ENCODE peak calls at places on chromosomes 2 and 18, in six cellular contexts. One of them, this sample, is unnamed.

GRCh38 chr2:147382322-147382948 is 462.4 kb upstream of the ACVR2A start:
- DNase-seq in IMR-90: no peak
- DNase-seq in neuronal stem cell: no peak
- DNase-seq in H9: no peak
- DNase-seq in mesenchymal stem cell: no peak
- DNase-seq in H1: no peak
- DNase-seq in this sample: no peak

GRCh38 chr2:111919362-111919761 is 21.0 kb downstream of the MERTK start:
- DNase-seq in IMR-90: no peak
- DNase-seq in neuronal stem cell: no peak
- DNase-seq in H9: no peak
- DNase-seq in mesenchymal stem cell: no peak
- DNase-seq in H1: no peak
- DNase-seq in this sample: no peak

GRCh38 chr18:60543646-60544045 is 171.1 kb upstream of the MC4R start:
- DNase-seq in IMR-90: no peak
- DNase-seq in neuronal stem cell: no peak
- DNase-seq in H9: no peak
- DNase-seq in mesenchymal stem cell: no peak
- DNase-seq in H1: no peak
- DNase-seq in this sample: no peak

GRCh38 chr2:42969231-42970150 is 177.1 kb upstream of the HAAO start:
- DNase-seq in IMR-90: peak; percentile 92
- DNase-seq in neuronal stem cell: no peak
- DNase-seq in H9: no peak
- DNase-seq in mesenchymal stem cell: peak; percentile 79
- DNase-seq in H1: no peak
- DNase-seq in this sample: peak; percentile 47

GRCh38 chr2:226799211-226799975 is at the start of gene IRS1:
- DNase-seq in IMR-90: peak; percentile 79
- DNase-seq in neuronal stem cell: peak; percentile 80
- DNase-seq in H9: peak; percentile 78
- DNase-seq in mesenchymal stem cell: peak; percentile 89
- DNase-seq in H1: no peak
- DNase-seq in this sample: peak; percentile 44

GRCh38 chr2:8327371-8328100 is 354.3 kb upstream of the ID2 start:
- DNase-seq in IMR-90: no peak
- DNase-seq in neuronal stem cell: no peak
- DNase-seq in H9: no peak
- DNase-seq in mesenchymal stem cell: no peak
- DNase-seq in H1: no peak
- DNase-seq in this sample: no peak

GRCh38 chr2:98405301-98405700 is 39.4 kb upstream of the INPP4A start:
- DNase-seq in IMR-90: no peak
- DNase-seq in neuronal stem cell: no peak
- DNase-seq in H9: no peak
- DNase-seq in mesenchymal stem cell: no peak
- DNase-seq in H1: no peak
- DNase-seq in this sample: no peak

GRCh38 chr2:194294156-194294555 is 1362.9 kb upstream of the SLC39A10 start:
- DNase-seq in IMR-90: no peak
- DNase-seq in neuronal stem cell: no peak
- DNase-seq in H9: no peak
- DNase-seq in mesenchymal stem cell: no peak
- DNase-seq in H1: no peak
- DNase-seq in this sample: no peak

GRCh38 chr2:64730551-64731305 is 77.0 kb upstream of the SERTAD2 start:
- DNase-seq in IMR-90: peak; percentile 90
- DNase-seq in neuronal stem cell: no peak
- DNase-seq in H9: no peak
- DNase-seq in mesenchymal stem cell: peak; percentile 91
- DNase-seq in H1: no peak
- DNase-seq in this sample: peak; percentile 37

GRCh38 chr2:9821805-9822445 is 21.3 kb upstream of the TAF1B start:
- DNase-seq in IMR-90: no peak
- DNase-seq in neuronal stem cell: no peak
- DNase-seq in H9: no peak
- DNase-seq in mesenchymal stem cell: no peak
- DNase-seq in H1: no peak
- DNase-seq in this sample: no peak

GRCh38 chr2:31216734-31217133 is 581 bp downstream of the CAPN14 start:
- DNase-seq in IMR-90: no peak
- DNase-seq in neuronal stem cell: no peak
- DNase-seq in H9: peak; percentile 9
- DNase-seq in mesenchymal stem cell: no peak
- DNase-seq in H1: no peak
- DNase-seq in this sample: no peak

GRCh38 chr2:75707901-75708300 is 2.8 kb downstream of the GCFC2 start:
- DNase-seq in IMR-90: peak; percentile 33
- DNase-seq in neuronal stem cell: no peak
- DNase-seq in H9: no peak
- DNase-seq in mesenchymal stem cell: no peak
- DNase-seq in H1: no peak
- DNase-seq in this sample: no peak

GRCh38 chr2:1567556-1568344 is 154.5 kb downstream of the TPO start:
- DNase-seq in IMR-90: no peak
- DNase-seq in neuronal stem cell: no peak
- DNase-seq in H9: no peak
- DNase-seq in mesenchymal stem cell: no peak
- DNase-seq in H1: no peak
- DNase-seq in this sample: no peak

GRCh38 chr2:231877533-231878456 is 48.4 kb downstream of the NPPC start:
- DNase-seq in IMR-90: peak; percentile 28
- DNase-seq in neuronal stem cell: no peak
- DNase-seq in H9: no peak
- DNase-seq in mesenchymal stem cell: no peak
- DNase-seq in H1: no peak
- DNase-seq in this sample: peak; percentile 6

GRCh38 chr2:20145497-20146193 is 79.3 kb downstream of the SDC1 start:
- DNase-seq in IMR-90: no peak
- DNase-seq in neuronal stem cell: no peak
- DNase-seq in H9: no peak
- DNase-seq in mesenchymal stem cell: no peak
- DNase-seq in H1: no peak
- DNase-seq in this sample: no peak

GRCh38 chr2:111905990-111906735 is 7.8 kb downstream of the MERTK start:
- DNase-seq in IMR-90: no peak
- DNase-seq in neuronal stem cell: no peak
- DNase-seq in H9: no peak
- DNase-seq in mesenchymal stem cell: peak; percentile 54
- DNase-seq in H1: no peak
- DNase-seq in this sample: no peak

GRCh38 chr18:7116832-7117389 is 686 bp downstream of the LAMA1 start:
- DNase-seq in IMR-90: no peak
- DNase-seq in neuronal stem cell: peak; percentile 56
- DNase-seq in H9: peak; percentile 37
- DNase-seq in mesenchymal stem cell: peak; percentile 9
- DNase-seq in H1: no peak
- DNase-seq in this sample: no peak

GRCh38 chr18:56107821-56108485 is 520.0 kb upstream of the TCF4 start:
- DNase-seq in IMR-90: no peak
- DNase-seq in neuronal stem cell: no peak
- DNase-seq in H9: no peak
- DNase-seq in mesenchymal stem cell: no peak
- DNase-seq in H1: no peak
- DNase-seq in this sample: no peak

GRCh38 chr2:72955188-72956049 is 38.1 kb downstream of the EMX1 start:
- DNase-seq in IMR-90: no peak
- DNase-seq in neuronal stem cell: peak; percentile 87
- DNase-seq in H9: no peak
- DNase-seq in mesenchymal stem cell: no peak
- DNase-seq in H1: no peak
- DNase-seq in this sample: no peak

GRCh38 chr2:130848518-130849210 is 11.9 kb downstream of the ARHGEF4 start:
- DNase-seq in IMR-90: no peak
- DNase-seq in neuronal stem cell: no peak
- DNase-seq in H9: no peak
- DNase-seq in mesenchymal stem cell: no peak
- DNase-seq in H1: no peak
- DNase-seq in this sample: no peak

GRCh38 chr2:31079665-31080064 is 58.6 kb downstream of the GALNT14 start:
- DNase-seq in IMR-90: no peak
- DNase-seq in neuronal stem cell: peak; percentile 32
- DNase-seq in H9: peak; percentile 75
- DNase-seq in mesenchymal stem cell: no peak
- DNase-seq in H1: no peak
- DNase-seq in this sample: no peak

GRCh38 chr2:193824474-193824873 is 1629.7 kb upstream of the TMEFF2 start:
- DNase-seq in IMR-90: no peak
- DNase-seq in neuronal stem cell: no peak
- DNase-seq in H9: no peak
- DNase-seq in mesenchymal stem cell: no peak
- DNase-seq in H1: no peak
- DNase-seq in this sample: no peak

GRCh38 chr2:8304821-8305766 is 376.8 kb upstream of the ID2 start:
- DNase-seq in IMR-90: no peak
- DNase-seq in neuronal stem cell: no peak
- DNase-seq in H9: peak; percentile 16
- DNase-seq in mesenchymal stem cell: peak; percentile 37
- DNase-seq in H1: no peak
- DNase-seq in this sample: no peak

GRCh38 chr2:133863106-133863800 is 295.0 kb upstream of the NCKAP5 start:
- DNase-seq in IMR-90: no peak
- DNase-seq in neuronal stem cell: no peak
- DNase-seq in H9: no peak
- DNase-seq in mesenchymal stem cell: no peak
- DNase-seq in H1: no peak
- DNase-seq in this sample: no peak

GRCh38 chr2:172234716-172235661 is 132.3 kb upstream of the DLX2 start:
- DNase-seq in IMR-90: no peak
- DNase-seq in neuronal stem cell: peak; percentile 43
- DNase-seq in H9: peak; percentile 83
- DNase-seq in mesenchymal stem cell: no peak
- DNase-seq in H1: no peak
- DNase-seq in this sample: peak; percentile 34

GRCh38 chr18:46053368-46054095 is 18.5 kb downstream of the PSTPIP2 start:
- DNase-seq in IMR-90: peak; percentile 68
- DNase-seq in neuronal stem cell: no peak
- DNase-seq in H9: no peak
- DNase-seq in mesenchymal stem cell: no peak
- DNase-seq in H1: no peak
- DNase-seq in this sample: no peak

GRCh38 chr2:55721601-55722215 is 28.1 kb upstream of the PNPT1 start:
- DNase-seq in IMR-90: peak; percentile 73
- DNase-seq in neuronal stem cell: no peak
- DNase-seq in H9: no peak
- DNase-seq in mesenchymal stem cell: peak; percentile 23
- DNase-seq in H1: no peak
- DNase-seq in this sample: peak; percentile 26

DNA sequence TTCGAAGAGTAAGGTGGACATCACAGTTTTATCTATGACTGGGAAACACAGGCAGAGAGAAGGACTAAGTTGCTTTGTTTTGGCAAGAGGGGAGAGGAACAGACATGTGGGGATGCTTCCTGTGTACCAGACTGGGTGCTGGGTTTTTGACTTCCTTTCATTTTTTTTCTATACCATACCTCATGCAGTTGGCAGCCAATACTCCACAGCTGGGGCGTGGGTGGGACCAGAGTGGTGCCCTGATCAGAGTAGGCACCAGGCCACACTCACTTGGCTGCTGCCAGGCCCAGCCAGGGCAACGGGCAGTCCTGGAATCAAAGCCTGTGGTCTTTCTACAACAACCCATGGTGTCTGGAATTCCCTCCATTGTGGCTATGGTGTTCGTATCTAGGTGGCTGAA is 45.2 kb downstream of the SH3RF3 start:
- DNase-seq in IMR-90: no peak
- DNase-seq in neuronal stem cell: no peak
- DNase-seq in H9: no peak
- DNase-seq in mesenchymal stem cell: no peak
- DNase-seq in H1: no peak
- DNase-seq in this sample: no peak
- H3K27ac ChIP-seq in IMR-90: peak overlapping the region; percentile 82
- H3K27ac ChIP-seq in neuronal stem cell: no peak overlapping the region
- H3K27ac ChIP-seq in H9: no peak overlapping the region
- H3K27ac ChIP-seq in mesenchymal stem cell: no peak overlapping the region
- H3K27ac ChIP-seq in H1: no peak overlapping the region
- H3K27ac ChIP-seq in this sample: no peak overlapping the region

GRCh38 chr2:122421777-122422176 is 666.3 kb downstream of the TSN start:
- DNase-seq in IMR-90: no peak
- DNase-seq in neuronal stem cell: no peak
- DNase-seq in H9: no peak
- DNase-seq in mesenchymal stem cell: no peak
- DNase-seq in H1: no peak
- DNase-seq in this sample: no peak
- H2AFZ ChIP-seq in IMR-90: no peak overlapping the region
- H2AFZ ChIP-seq in neuronal stem cell: no peak overlapping the region
- H2AFZ ChIP-seq in H9: no peak overlapping the region
- H2AFZ ChIP-seq in mesenchymal stem cell: no peak overlapping the region
- H2AFZ ChIP-seq in H1: no peak overlapping the region
- H2AFZ ChIP-seq in this sample: no peak overlapping the region

GRCh38 chr2:221554769-221555510 is 17.2 kb downstream of the EPHA4 start:
- DNase-seq in IMR-90: peak; percentile 60
- DNase-seq in neuronal stem cell: peak; percentile 44
- DNase-seq in H9: peak; percentile 53
- DNase-seq in mesenchymal stem cell: no peak
- DNase-seq in H1: no peak
- DNase-seq in this sample: peak; percentile 64
- H3K18ac ChIP-seq in IMR-90: no peak overlapping the region
- H3K18ac ChIP-seq in neuronal stem cell: no peak overlapping the region
- H3K18ac ChIP-seq in H9: no peak overlapping the region
- H3K18ac ChIP-seq in mesenchymal stem cell: no peak overlapping the region
- H3K18ac ChIP-seq in H1: no peak overlapping the region
- H3K18ac ChIP-seq in this sample: no peak overlapping the region

GRCh38 chr18:44714376-44714775 is 33.7 kb downstream of the SETBP1 start:
- DNase-seq in IMR-90: no peak
- DNase-seq in neuronal stem cell: no peak
- DNase-seq in H9: no peak
- DNase-seq in mesenchymal stem cell: no peak
- DNase-seq in H1: no peak
- DNase-seq in this sample: no peak

GRCh38 chr18:44715245-44715644 is 34.6 kb downstream of the SETBP1 start:
- DNase-seq in IMR-90: no peak
- DNase-seq in neuronal stem cell: no peak
- DNase-seq in H9: no peak
- DNase-seq in mesenchymal stem cell: peak; percentile 60
- DNase-seq in H1: no peak
- DNase-seq in this sample: peak; percentile 67

GRCh38 chr18:44713435-44713834 is 32.7 kb downstream of the SETBP1 start:
- DNase-seq in IMR-90: no peak
- DNase-seq in neuronal stem cell: no peak
- DNase-seq in H9: no peak
- DNase-seq in mesenchymal stem cell: no peak
- DNase-seq in H1: no peak
- DNase-seq in this sample: no peak

GRCh38 chr18:44716697-44717163 is 36.0 kb downstream of the SETBP1 start:
- DNase-seq in IMR-90: no peak
- DNase-seq in neuronal stem cell: no peak
- DNase-seq in H9: no peak
- DNase-seq in mesenchymal stem cell: no peak
- DNase-seq in H1: no peak
- DNase-seq in this sample: peak; percentile 48

DNA sequence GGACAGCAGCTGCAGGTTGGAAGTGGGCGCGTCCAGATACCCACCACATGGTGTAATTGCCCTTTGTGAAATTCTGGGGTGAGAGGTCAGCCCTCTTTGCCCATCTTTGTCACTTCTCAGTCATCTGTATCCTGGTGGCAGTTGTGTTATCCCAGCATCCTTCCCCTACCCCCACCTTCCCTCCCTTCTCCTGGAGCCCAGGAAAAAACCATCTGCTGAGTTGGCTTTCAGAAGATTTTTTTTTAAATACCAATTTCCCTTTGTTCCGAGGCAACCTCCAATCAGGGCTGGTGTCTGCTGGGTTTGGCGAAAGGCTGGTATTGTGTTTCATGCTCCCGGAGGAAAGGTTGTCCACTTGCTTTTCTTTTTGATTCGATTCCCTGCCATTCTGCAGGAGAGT is 35.2 kb downstream of the SETBP1 start:
- DNase-seq in IMR-90: no peak
- DNase-seq in neuronal stem cell: no peak
- DNase-seq in H9: no peak
- DNase-seq in mesenchymal stem cell: no peak
- DNase-seq in H1: no peak
- DNase-seq in this sample: peak; percentile 43
- H3K27ac ChIP-seq in IMR-90: no peak overlapping the region
- H3K27ac ChIP-seq in neuronal stem cell: peak overlapping the region; percentile 32
- H3K27ac ChIP-seq in H9: no peak overlapping the region
- H3K27ac ChIP-seq in mesenchymal stem cell: peak overlapping the region; percentile 75
- H3K27ac ChIP-seq in H1: no peak overlapping the region
- H3K27ac ChIP-seq in this sample: peak overlapping the region; percentile 70

This sample was measured in trophoblast cell.